ENCODE peak calls at places on chromosomes 3 and 15, in eight cellular contexts. O is GM23248, Q is fibroblast of lung, I is iPS DF 6.9, W is mesendoderm, R is epithelial cell of prostate, D is hepatocyte, P is IMR-90. J is an unnamed sample.

GRCh38 chr3:149368201-149368849 is 9.1 kb downstream of the TM4SF1 start:
- DNase-seq in O (peak; percentile 33), Q (no peak), I (no peak), W (no peak), R (no peak), D (no peak), P (peak; percentile 59), J (no peak)

GRCh38 chr3:85360742-85361387 is 402.1 kb downstream of the CADM2 start:
- DNase-seq in O (peak; percentile 1), Q (peak; percentile 23), I (peak; percentile 45), W (peak; percentile 77), R (peak; percentile 10), D (peak; percentile 74), P (peak; percentile 9), J (peak; percentile 51)

GRCh38 chr15:73886717-73887345 is 13.5 kb downstream of the TBC1D21 start:
- DNase-seq in O (no peak), Q (no peak), I (no peak), W (no peak), R (no peak), D (no peak), P (no peak), J (no peak)

GRCh38 chr3:44995142-44995770 is 19.2 kb downstream of the EXOSC7 start:
- DNase-seq in O (peak; percentile 68), Q (peak; percentile 49), I (no peak), W (no peak), R (no peak), D (peak; percentile 53), P (peak; percentile 58), J (no peak)

GRCh38 chr15:52241489-52241888 is 50.3 kb upstream of the GNB5 start:
- DNase-seq in O (no peak), Q (no peak), I (no peak), W (no peak), R (no peak), D (no peak), P (no peak), J (no peak)

GRCh38 chr3:33071181-33071580 is 25.8 kb downstream of the GLB1 start:
- DNase-seq in O (no peak), Q (no peak), I (no peak), W (no peak), R (no peak), D (no peak), P (no peak), J (peak; percentile 74)

GRCh38 chr3:159669753-159670152 is 318.9 kb upstream of the IL12A start:
- DNase-seq in O (no peak), Q (peak; percentile 57), I (no peak), W (peak; percentile 43), R (no peak), D (peak; percentile 73), P (peak; percentile 65), J (no peak)

GRCh38 chr3:24886511-24886910 is 391.9 kb upstream of the THRB start:
- DNase-seq in O (no peak), Q (no peak), I (no peak), W (no peak), R (no peak), D (no peak), P (no peak), J (no peak)

GRCh38 chr15:90286678-90287077 is 21.2 kb downstream of the NGRN start:
- DNase-seq in O (peak; percentile 45), Q (peak; percentile 24), I (no peak), W (peak; percentile 32), R (no peak), D (peak; percentile 40), P (peak; percentile 25), J (no peak)

GRCh38 chr15:68209735-68210408 is 4.7 kb upstream of the CALML4 start:
- DNase-seq in O (no peak), Q (no peak), I (no peak), W (no peak), R (no peak), D (no peak), P (no peak), J (no peak)

GRCh38 chr3:100022506-100022905 is 91.8 kb downstream of the FILIP1L start:
- DNase-seq in O (no peak), Q (peak; percentile 42), I (no peak), W (no peak), R (no peak), D (no peak), P (no peak), J (no peak)

GRCh38 chr3:39142067-39142466 is 11.3 kb downstream of the CSRNP1 start:
- DNase-seq in O (no peak), Q (no peak), I (no peak), W (no peak), R (no peak), D (no peak), P (no peak), J (no peak)

DNA sequence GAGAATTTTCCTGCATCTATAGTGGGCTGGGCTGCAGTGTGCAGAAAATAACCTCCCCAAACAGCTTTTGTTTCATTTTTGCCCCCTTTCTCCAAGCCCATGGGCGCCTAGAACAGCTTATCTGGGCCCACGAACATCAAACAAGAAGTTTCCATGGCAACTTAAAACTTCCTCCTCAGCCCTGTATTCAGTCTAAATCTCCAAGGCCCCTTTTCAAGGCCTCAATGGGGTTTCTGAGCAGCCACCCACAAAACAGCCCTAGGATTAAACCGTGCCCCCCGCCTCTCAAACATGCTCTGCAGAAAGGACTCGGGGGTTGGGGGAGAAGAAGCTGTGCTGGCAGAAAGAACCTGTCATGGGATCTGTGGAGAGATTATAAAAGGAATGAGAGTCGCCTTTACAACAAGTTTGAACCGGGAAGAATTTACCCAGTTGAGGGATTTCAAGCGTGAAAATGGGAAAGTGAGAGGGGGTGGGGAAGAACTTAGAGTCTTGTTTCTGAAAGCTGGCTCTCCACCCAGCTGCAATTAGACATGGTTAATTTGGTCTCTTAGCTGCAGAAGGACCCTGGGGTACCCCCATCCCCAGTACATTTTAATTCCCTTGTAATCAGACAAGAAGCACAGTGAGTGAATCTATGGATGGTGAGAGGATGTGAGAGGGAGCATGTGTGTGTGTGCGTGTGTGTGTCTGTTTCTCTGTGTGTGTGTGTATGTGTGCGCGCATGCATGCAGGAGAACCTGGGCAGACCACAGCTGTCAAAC is 4.3 kb upstream of the FAM107A start:
- DNase-seq in O (no peak), Q (no peak), I (no peak), W (peak; percentile 67), R (no peak), D (peak; percentile 15), P (no peak), J (no peak)
- H3K27ac ChIP-seq in O (no peak overlapping the region), Q (no peak overlapping the region), I (no peak overlapping the region), W (no peak overlapping the region), R (no peak overlapping the region), D (peak overlapping the region; percentile 54), P (no peak overlapping the region), J (no peak overlapping the region)

DNA sequence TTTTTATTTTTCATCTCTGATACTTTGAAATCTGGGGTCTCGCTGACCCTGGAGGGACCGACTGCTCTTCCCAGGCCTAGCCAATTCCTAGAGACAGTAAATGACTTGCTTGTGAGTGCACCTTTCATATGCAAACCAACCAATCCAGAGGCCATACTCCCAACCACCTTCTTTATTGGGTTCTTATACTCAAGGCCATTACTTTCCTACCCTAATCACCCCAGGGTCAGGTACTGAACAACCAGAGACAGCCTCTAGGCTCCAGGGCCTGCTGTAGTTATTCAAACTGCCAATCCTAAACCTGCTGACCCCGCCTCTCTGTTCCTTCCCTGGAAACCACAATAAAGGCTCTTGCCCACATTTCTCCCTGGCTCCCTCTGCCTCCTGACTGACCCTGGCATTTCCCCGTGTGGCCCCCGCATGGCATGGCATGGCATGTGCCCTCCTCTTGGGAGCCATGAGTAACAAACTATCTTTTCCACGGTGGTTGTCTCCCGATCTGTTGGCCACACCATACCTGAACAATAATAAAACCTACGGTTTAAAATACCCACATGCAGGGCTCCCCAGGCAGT is 42.9 kb downstream of the ADCY5 start:
- DNase-seq in O (no peak), Q (no peak), I (no peak), W (no peak), R (no peak), D (no peak), P (no peak), J (no peak)
- H3K27ac ChIP-seq in O (no peak overlapping the region), Q (no peak overlapping the region), I (no peak overlapping the region), W (no peak overlapping the region), R (no peak overlapping the region), D (no peak overlapping the region), P (no peak overlapping the region), J (no peak overlapping the region)

DNA sequence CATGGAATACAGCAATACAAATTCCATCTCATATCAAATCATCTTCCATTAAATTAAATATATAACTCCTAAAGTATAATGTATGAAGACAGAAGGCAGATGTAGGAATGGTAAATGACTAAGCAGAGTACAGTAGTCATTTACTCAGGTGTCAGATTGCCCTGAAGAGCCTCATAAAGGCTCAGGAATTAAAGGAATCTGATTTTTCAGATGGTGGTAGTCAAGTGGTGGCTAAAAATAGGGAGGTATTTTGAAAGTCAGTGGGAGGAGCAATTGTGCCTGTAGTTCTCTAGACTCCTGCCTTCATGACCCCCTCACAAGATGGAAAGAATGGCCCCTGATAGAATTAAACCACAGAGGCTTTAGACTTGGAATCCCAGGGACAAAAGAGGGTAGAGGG is 142.7 kb upstream of the SYNPR start:
- DNase-seq in O (peak; percentile 64), Q (peak; percentile 86), I (peak; percentile 27), W (peak; percentile 79), R (no peak), D (no peak), P (no peak), J (no peak)
- H3K27ac ChIP-seq in O (no peak overlapping the region), Q (no peak overlapping the region), I (no peak overlapping the region), W (no peak overlapping the region), R (peak overlapping the region; percentile 1), D (no peak overlapping the region), P (no peak overlapping the region), J (no peak overlapping the region)

GRCh38 chr3:147015334-147015733 is 391.0 kb downstream of the ZIC4 start:
- DNase-seq in O (no peak), Q (no peak), I (no peak), W (peak; percentile 16), R (no peak), D (no peak), P (no peak), J (no peak)
- H3K27ac ChIP-seq in O (no peak overlapping the region), Q (no peak overlapping the region), I (no peak overlapping the region), W (no peak overlapping the region), R (no peak overlapping the region), D (no peak overlapping the region), P (no peak overlapping the region), J (no peak overlapping the region)

GRCh38 chr3:188672840-188673239 is 498.9 kb upstream of the TPRG1 start:
- DNase-seq in O (no peak), Q (no peak), I (no peak), W (no peak), R (no peak), D (no peak), P (no peak), J (no peak)

GRCh38 chr3:188671941-188672340 is 499.8 kb upstream of the TPRG1 start:
- DNase-seq in O (no peak), Q (no peak), I (no peak), W (no peak), R (no peak), D (no peak), P (no peak), J (no peak)

GRCh38 chr3:188670446-188670845 is 501.3 kb upstream of the TPRG1 start:
- DNase-seq in O (no peak), Q (no peak), I (no peak), W (no peak), R (no peak), D (no peak), P (no peak), J (no peak)

GRCh38 chr3:188673509-188674239 is 498.1 kb upstream of the TPRG1 start:
- DNase-seq in O (peak; percentile 89), Q (peak; percentile 88), I (no peak), W (peak; percentile 89), R (peak; percentile 86), D (peak; percentile 27), P (peak; percentile 72), J (peak; percentile 65)
- H3K27ac ChIP-seq in O (peak overlapping the region; percentile 66), Q (no peak overlapping the region), I (no peak overlapping the region), W (peak overlapping the region; percentile 37), R (peak overlapping the region; percentile 90), D (peak overlapping the region; percentile 53), P (no peak overlapping the region), J (peak overlapping the region; percentile 40)

GRCh38 chr3:157109267-157110141 is 50.4 kb downstream of the CCNL1 start:
- DNase-seq in O (no peak), Q (no peak), I (no peak), W (peak; percentile 98), R (no peak), D (no peak), P (no peak), J (no peak)
- H3K27ac ChIP-seq in O (no peak overlapping the region), Q (no peak overlapping the region), I (no peak overlapping the region), W (peak overlapping the region; percentile 69), R (no peak overlapping the region), D (peak overlapping the region; percentile 41), P (no peak overlapping the region), J (no peak overlapping the region)